ENCODE peak calls at places on chromosomes 1 and 21, in nine cellular contexts. F is EH, Z is LoVo, C is iris pigment epithelial cell, E is WTC11, U is heart right ventricle, S is posterior cingulate gyrus, K is OCI-LY7, Y is NCI-H1694 treated with DMSO at 0.1 percent for 48 hours. B is an unnamed sample.

GRCh38 chr1:28770601-28771165 is 33.9 kb downstream of the YTHDF2 start:
- DNase-seq in K (no peak), U (no peak), E (no peak), S (no peak), F (no peak), Z (no peak), C (no peak), Y (no peak), B (no peak)

GRCh38 chr1:78607334-78607927 is 12.8 kb upstream of the IFI44L start:
- DNase-seq in C (peak), S (no peak), E (no peak), Y (no peak), Z (peak), K (peak), U (no peak), F (peak), B (no peak)

GRCh38 chr21:26776320-26777021 is 68.7 kb downstream of the ADAMTS1 start:
- DNase-seq in C (peak), Y (no peak), Z (no peak), F (peak), K (no peak), E (no peak), S (no peak), U (no peak), B (no peak)

GRCh38 chr1:55212349-55213028 is 2.7 kb downstream of the USP24 start:
- DNase-seq in Y (no peak), S (no peak), E (no peak), Z (no peak), C (no peak), F (no peak), U (no peak), K (peak), B (no peak)

GRCh38 chr1:225454733-225455132 is 26.9 kb upstream of the LBR start:
- DNase-seq in S (no peak), C (peak), E (no peak), F (peak), K (no peak), U (no peak), Y (no peak), Z (peak), B (no peak)

GRCh38 chr1:227895828-227896685 is 51.7 kb downstream of the WNT9A start:
- DNase-seq in Y (no peak), K (no peak), E (peak), S (peak), U (peak), C (no peak), F (peak), Z (no peak), B (peak)

GRCh38 chr1:209155556-209155955 is 428.0 kb upstream of the CAMK1G start:
- DNase-seq in U (no peak), C (no peak), Z (no peak), K (no peak), Y (no peak), S (no peak), E (no peak), F (peak), B (no peak)

GRCh38 chr1:66450043-66450514 is 83.9 kb upstream of the SGIP1 start:
- DNase-seq in F (peak), Z (no peak), U (peak), C (no peak), S (no peak), K (no peak), Y (no peak), E (no peak), B (no peak)

GRCh38 chr21:38567577-38568360 is 69.5 kb upstream of the ERG start:
- DNase-seq in U (no peak), K (no peak), E (no peak), Z (no peak), C (peak), F (peak), Y (no peak), S (no peak), B (no peak)

GRCh38 chr1:9689971-9690381 is 38.4 kb downstream of the PIK3CD start:
- DNase-seq in Y (no peak), F (peak), E (peak), U (peak), K (no peak), C (peak), Z (no peak), S (no peak), B (peak)

GRCh38 chr1:185050823-185051451 is 5.6 kb downstream of the RNF2 start:
- DNase-seq in E (no peak), F (no peak), K (no peak), U (no peak), S (no peak), Z (no peak), Y (no peak), C (peak), B (no peak)

GRCh38 chr1:20729990-20730689 is 2.4 kb downstream of the SH2D5 start:
- DNase-seq in Z (no peak), U (no peak), F (no peak), E (no peak), K (no peak), Y (no peak), C (no peak), S (no peak), B (no peak)

GRCh38 chr1:226912587-226913176 is 27.4 kb upstream of the COQ8A start:
- DNase-seq in C (peak), Y (no peak), Z (no peak), E (peak), K (peak), U (peak), F (no peak), S (peak), B (peak)

GRCh38 chr1:9590945-9591668 is 2.4 kb downstream of the TMEM201 start:
- DNase-seq in U (no peak), C (no peak), F (no peak), Y (no peak), K (peak), E (no peak), S (peak), Z (no peak), B (no peak)

GRCh38 chr1:204196068-204196795 is at the start of gene KISS1:
- DNase-seq in Z (no peak), E (no peak), S (no peak), C (no peak), Y (no peak), U (no peak), K (no peak), F (no peak), B (no peak)

GRCh38 chr1:94553323-94553730 is 11.8 kb upstream of the F3 start:
- DNase-seq in S (no peak), Z (no peak), E (no peak), U (no peak), K (no peak), F (peak), C (peak), Y (no peak), B (no peak)

GRCh38 chr21:43646550-43647260 is 12.6 kb downstream of the HSF2BP start:
- DNase-seq in E (peak), U (peak), F (peak), Z (peak), C (peak), Y (peak), K (peak), S (peak), B (peak)

GRCh38 chr1:184635347-184636155 is 119.1 kb downstream of the EDEM3 start:
- DNase-seq in K (no peak), Z (no peak), Y (no peak), C (no peak), F (peak), E (no peak), U (no peak), S (no peak), B (no peak)

GRCh38 chr1:222195857-222196256 is 352.0 kb downstream of the HHIPL2 start:
- DNase-seq in K (no peak), S (no peak), F (no peak), Z (no peak), C (no peak), Y (no peak), E (no peak), U (no peak), B (no peak)

GRCh38 chr1:59477286-59477685 is 180.4 kb downstream of the FGGY start:
- DNase-seq in Z (peak), E (no peak), K (no peak), F (peak), Y (no peak), C (peak), S (peak), U (no peak), B (no peak)

GRCh38 chr1:228478912-228479665 is 8.1 kb upstream of the RNF187 start:
- DNase-seq in Z (no peak), Y (no peak), F (no peak), K (peak), U (no peak), C (no peak), S (no peak), E (peak), B (no peak)

GRCh38 chr1:155648207-155649147 is 38.5 kb downstream of the MSTO1 start:
- DNase-seq in K (peak), F (peak), S (no peak), Z (peak), E (no peak), Y (no peak), U (peak), C (peak), B (no peak)

GRCh38 chr1:159828916-159829634 is 2.4 kb downstream of the SLAMF8 start:
- DNase-seq in K (peak), U (peak), Z (no peak), F (peak), C (no peak), E (peak), S (no peak), Y (peak), B (peak)

GRCh38 chr1:18485227-18485626 is 4.5 kb downstream of the KLHDC7A start:
- DNase-seq in U (no peak), K (no peak), F (no peak), Y (no peak), E (no peak), C (no peak), S (no peak), Z (no peak), B (no peak)

GRCh38 chr1:19468397-19468956 is 16.9 kb downstream of the CAPZB start:
- DNase-seq in Z (peak), Y (no peak), S (no peak), C (no peak), E (no peak), U (peak), K (no peak), F (no peak), B (no peak)

GRCh38 chr1:210688482-210689233 is 360.0 kb downstream of the HHAT start:
- DNase-seq in S (peak), F (peak), U (no peak), K (no peak), Z (no peak), E (no peak), Y (no peak), C (no peak), B (no peak)

GRCh38 chr1:87513270-87513669 is 184.6 kb downstream of the LMO4 start:
- DNase-seq in K (no peak), S (no peak), F (no peak), E (no peak), Y (no peak), Z (no peak), U (no peak), C (peak), B (no peak)

GRCh38 chr1:78491311-78492071 is 717 bp downstream of the PTGFR start:
- DNase-seq in K (no peak), S (peak), F (peak), Y (no peak), Z (no peak), U (peak), C (peak), E (peak), B (peak)

GRCh38 chr1:114720492-114720891 is 3.9 kb upstream of the NRAS start:
- DNase-seq in C (no peak), Y (no peak), E (no peak), U (no peak), F (no peak), K (no peak), S (no peak), Z (no peak), B (no peak)

GRCh38 chr1:109482796-109483638 is 688 bp upstream of the ATXN7L2 start:
- DNase-seq in Y (peak), K (peak), F (no peak), Z (no peak), E (peak), S (peak), U (peak), C (no peak), B (peak)

GRCh38 chr1:54614558-54614957 is 8.8 kb downstream of the FAM151A start:
- DNase-seq in Z (no peak), K (no peak), S (peak), F (no peak), C (no peak), E (no peak), U (no peak), Y (no peak), B (no peak)